ENCODE peak calls at places on chromosomes 4 and X, in seven cellular contexts. X is aorta, P is Panc1, I is PC-3, S is left ventricle myocardium inferior, V is cardiac muscle cell, R is left lung. T is an unnamed sample.
A peak's percentile ranks its signal among the peaks of the same experiment; 100 is the strongest.

GRCh38 chrX:30895331-30895730 is 6.3 kb upstream of the TAB3 start:
- DNase-seq in X (no peak), P (no peak), I (peak; percentile 85), S (no peak), V (no peak), R (no peak), T (no peak)

GRCh38 chrX:86013792-86014191 is 33.6 kb downstream of the CHM start:
- DNase-seq in X (no peak), P (no peak), I (no peak), S (no peak), V (no peak), R (no peak), T (no peak)

GRCh38 chr4:71221510-71222466 is 117.0 kb upstream of the SLC4A4 start:
- DNase-seq in X (no peak), P (no peak), I (peak; percentile 25), S (no peak), V (no peak), R (no peak), T (no peak)

GRCh38 chr4:156692016-156692415 is 279.6 kb downstream of the PDGFC start:
- DNase-seq in X (no peak), P (no peak), I (no peak), S (no peak), V (no peak), R (no peak), T (no peak)

GRCh38 chr4:32985256-32985655 is 2265.1 kb downstream of the PCDH7 start:
- DNase-seq in X (no peak), P (no peak), I (peak; percentile 56), S (no peak), V (no peak), R (no peak), T (no peak)

GRCh38 chr4:14726441-14727405 is 275.6 kb upstream of the CPEB2 start:
- DNase-seq in X (no peak), P (no peak), I (peak; percentile 82), S (no peak), V (no peak), R (no peak), T (no peak)

GRCh38 chr4:169103966-169104412 is 93.9 kb upstream of the CBR4 start:
- DNase-seq in X (no peak), P (no peak), I (peak; percentile 95), S (no peak), V (peak; percentile 23), R (no peak), T (no peak)

GRCh38 chrX:34638116-34638515 is 19.0 kb downstream of the TMEM47 start:
- DNase-seq in X (no peak), P (no peak), I (peak; percentile 50), S (no peak), V (peak; percentile 66), R (no peak), T (no peak)

GRCh38 chrX:135520553-135521404 is at the start of gene INTS6L:
- DNase-seq in X (peak; percentile 91), P (peak; percentile 82), I (peak; percentile 77), S (peak; percentile 75), V (peak; percentile 89), R (peak; percentile 90), T (peak; percentile 88)

GRCh38 chrX:135522132-135522530 is 1.7 kb downstream of the INTS6L start:
- DNase-seq in X (no peak), P (no peak), I (no peak), S (no peak), V (no peak), R (no peak), T (no peak)

GRCh38 chrX:135521405-135522131 is 1.1 kb downstream of the INTS6L start:
- DNase-seq in X (peak; percentile 90), P (peak; percentile 66), I (peak; percentile 81), S (peak; percentile 83), V (peak; percentile 85), R (peak; percentile 94), T (peak; percentile 88)

GRCh38 chrX:135518161-135518560 is 2.3 kb upstream of the INTS6L start:
- DNase-seq in X (no peak), P (no peak), I (no peak), S (no peak), V (no peak), R (no peak), T (no peak)

GRCh38 chrX:135520022-135520552 is 373 bp upstream of the INTS6L start:
- DNase-seq in X (no peak), P (no peak), I (no peak), S (no peak), V (peak; percentile 38), R (no peak), T (no peak)
- H3K27ac ChIP-seq in X (no peak overlapping the region), P (peak overlapping the region; percentile 78), I (no peak overlapping the region), S (peak overlapping the region; percentile 91), V (peak overlapping the region; percentile 95), R (peak overlapping the region; percentile 93), T (peak overlapping the region; percentile 88)

GRCh38 chr4:184350964-184351363 is 123.4 kb downstream of the IRF2 start:
- DNase-seq in X (no peak), P (no peak), I (no peak), S (no peak), V (no peak), R (no peak), T (no peak)

GRCh38 chr4:184347251-184348239 is 126.8 kb downstream of the IRF2 start:
- DNase-seq in X (no peak), P (no peak), I (peak; percentile 68), S (peak; percentile 37), V (peak; percentile 68), R (no peak), T (peak; percentile 74)

GRCh38 chr4:184349283-184350039 is 124.9 kb downstream of the IRF2 start:
- DNase-seq in X (no peak), P (no peak), I (no peak), S (no peak), V (no peak), R (no peak), T (no peak)

GRCh38 chr4:184350213-184350817 is 124.0 kb downstream of the IRF2 start:
- DNase-seq in X (no peak), P (no peak), I (no peak), S (no peak), V (no peak), R (no peak), T (no peak)

GRCh38 chr4:184348311-184349233 is 125.8 kb downstream of the IRF2 start:
- DNase-seq in X (no peak), P (no peak), I (no peak), S (peak; percentile 43), V (no peak), R (no peak), T (no peak)
- H3K4me1 ChIP-seq in X (no peaks in the 10 kb centered on the region), P (no peaks in the 10 kb centered on the region), I (peaks cover 13% of the 10 kb centered on the region), S (peaks cover 58% of the 10 kb centered on the region), V (peaks cover 30% of the 10 kb centered on the region), R (peaks cover 72% of the 10 kb centered on the region), T (peaks cover 55% of the 10 kb centered on the region)

GRCh38 chr4:179817317-179817716 is 2375.1 kb upstream of the AGA start:
- DNase-seq in X (no peak), P (no peak), I (no peak), S (no peak), V (no peak), R (no peak), T (no peak)
- H3K27ac ChIP-seq in X (no peak overlapping the region), P (no peak overlapping the region), I (no peak overlapping the region), S (no peak overlapping the region), V (no peak overlapping the region), R (no peak overlapping the region), T (no peak overlapping the region)

GRCh38 chrX:71545364-71545763 is 12.5 kb downstream of the OGT start:
- DNase-seq in X (no peak), P (no peak), I (no peak), S (no peak), V (no peak), R (no peak), T (no peak)

GRCh38 chrX:71550578-71550977 is 17.7 kb downstream of the OGT start:
- DNase-seq in X (no peak), P (no peak), I (no peak), S (no peak), V (no peak), R (no peak), T (no peak)

GRCh38 chrX:71543316-71543715 is 10.4 kb downstream of the OGT start:
- DNase-seq in X (no peak), P (no peak), I (peak; percentile 95), S (no peak), V (no peak), R (no peak), T (no peak)

GRCh38 chrX:71546879-71547278 is 14.0 kb downstream of the OGT start:
- DNase-seq in X (no peak), P (no peak), I (no peak), S (no peak), V (no peak), R (peak; percentile 59), T (no peak)

DNA sequence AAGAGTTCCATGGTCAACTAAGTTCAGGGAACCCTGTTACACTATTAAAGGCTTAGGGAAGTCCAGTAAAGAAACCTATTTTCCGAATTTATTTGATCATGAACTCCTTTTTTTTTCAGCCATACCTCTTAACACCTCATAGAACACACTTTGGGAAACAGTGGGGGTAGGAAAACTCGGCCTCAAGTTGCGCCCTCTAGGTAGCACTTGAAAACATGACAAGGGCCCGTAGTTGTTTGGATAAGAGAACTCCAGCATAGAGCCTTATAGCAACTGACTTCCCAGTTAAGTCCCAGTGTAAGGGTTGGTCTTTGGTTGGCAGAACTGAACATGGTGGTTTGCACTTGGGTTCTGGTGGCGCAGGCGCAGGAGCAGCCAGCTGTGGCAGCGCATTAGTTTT is 14.4 kb downstream of the OGT start:
- DNase-seq in X (no peak), P (no peak), I (no peak), S (no peak), V (no peak), R (no peak), T (no peak)
- H3K4me1 ChIP-seq in X (no peaks in the 10 kb centered on the region), P (peaks cover 13% of the 10 kb centered on the region), I (peaks cover 16% of the 10 kb centered on the region), S (peaks cover 36% of the 10 kb centered on the region), V (no peaks in the 10 kb centered on the region), R (peaks cover 26% of the 10 kb centered on the region), T (peaks cover 9% of the 10 kb centered on the region)

T was measured in lower lobe of right lung.